ENCODE peak calls at places on chromosomes 11 and 22, in nine cellular contexts. X, F, C, Q, H, D, B, I and O are unnamed samples.

GRCh38 chr11:57358543-57358961 is 20.4 kb downstream of the P2RX3 start:
- DNase-seq in X (no peak), F (no peak), C (no peak), Q (no peak), H (no peak), D (no peak), B (no peak), I (no peak), O (no peak)

GRCh38 chr22:23168381-23169031 is 11.8 kb upstream of the BCR start:
- DNase-seq in X (no peak), F (no peak), C (no peak), Q (no peak), H (no peak), D (no peak), B (no peak), I (peak; percentile 39), O (no peak)

GRCh38 chr11:95268386-95268785 is 37.4 kb upstream of the SESN3 start:
- DNase-seq in X (no peak), F (no peak), C (no peak), Q (no peak), H (no peak), D (no peak), B (no peak), I (no peak), O (no peak)

GRCh38 chr11:113994077-113994954 is 19.4 kb downstream of the HTR3A start:
- DNase-seq in X (peak; percentile 50), F (no peak), C (peak; percentile 65), Q (peak; percentile 58), H (peak; percentile 64), D (no peak), B (peak; percentile 44), I (no peak), O (no peak)

GRCh38 chr11:30346068-30346688 is 23.3 kb downstream of the ARL14EP start:
- DNase-seq in X (no peak), F (no peak), C (no peak), Q (no peak), H (peak; percentile 86), D (no peak), B (no peak), I (no peak), O (no peak)

GRCh38 chr11:1356478-1356960 is 33.2 kb upstream of the BRSK2 start:
- DNase-seq in X (no peak), F (no peak), C (no peak), Q (no peak), H (no peak), D (no peak), B (no peak), I (no peak), O (no peak)

GRCh38 chr11:15234796-15235195 is 120.1 kb downstream of the INSC start:
- DNase-seq in X (no peak), F (no peak), C (no peak), Q (no peak), H (no peak), D (no peak), B (no peak), I (no peak), O (no peak)

GRCh38 chr11:7612661-7613393 is 60.5 kb downstream of the CYB5R2 start:
- DNase-seq in X (no peak), F (no peak), C (no peak), Q (no peak), H (peak; percentile 46), D (no peak), B (no peak), I (no peak), O (no peak)

GRCh38 chr11:120539681-120540369 is 28.3 kb downstream of the GRIK4 start:
- DNase-seq in X (no peak), F (no peak), C (no peak), Q (no peak), H (no peak), D (no peak), B (no peak), I (no peak), O (no peak)

GRCh38 chr11:44611687-44612437 is 46.4 kb downstream of the CD82 start:
- DNase-seq in X (no peak), F (no peak), C (peak; percentile 90), Q (peak; percentile 92), H (no peak), D (no peak), B (no peak), I (no peak), O (no peak)

GRCh38 chr22:48086246-48086645 is 1323.8 kb downstream of the TBC1D22A start:
- DNase-seq in X (no peak), F (no peak), C (peak; percentile 27), Q (no peak), H (no peak), D (no peak), B (no peak), I (no peak), O (no peak)
- H3K9me3 ChIP-seq in X (no peaks in the 10 kb centered on the region), F (no peaks in the 10 kb centered on the region), C (no peaks in the 10 kb centered on the region), Q (no peaks in the 10 kb centered on the region), H (no peaks in the 10 kb centered on the region), D (no peaks in the 10 kb centered on the region), B (no peaks in the 10 kb centered on the region), I (no peaks in the 10 kb centered on the region), O (no peaks in the 10 kb centered on the region)

GRCh38 chr11:86518211-86518610 is 143.5 kb downstream of the CCDC81 start:
- DNase-seq in X (no peak), F (no peak), C (no peak), Q (no peak), H (no peak), D (no peak), B (no peak), I (no peak), O (no peak)

GRCh38 chr11:86524603-86525352 is 147.6 kb downstream of the ME3 start:
- DNase-seq in X (no peak), F (no peak), C (no peak), Q (no peak), H (peak; percentile 59), D (no peak), B (no peak), I (no peak), O (no peak)

GRCh38 chr11:86519064-86519911 is 144.6 kb downstream of the CCDC81 start:
- DNase-seq in X (no peak), F (no peak), C (no peak), Q (no peak), H (peak; percentile 87), D (no peak), B (no peak), I (no peak), O (no peak)

DNA sequence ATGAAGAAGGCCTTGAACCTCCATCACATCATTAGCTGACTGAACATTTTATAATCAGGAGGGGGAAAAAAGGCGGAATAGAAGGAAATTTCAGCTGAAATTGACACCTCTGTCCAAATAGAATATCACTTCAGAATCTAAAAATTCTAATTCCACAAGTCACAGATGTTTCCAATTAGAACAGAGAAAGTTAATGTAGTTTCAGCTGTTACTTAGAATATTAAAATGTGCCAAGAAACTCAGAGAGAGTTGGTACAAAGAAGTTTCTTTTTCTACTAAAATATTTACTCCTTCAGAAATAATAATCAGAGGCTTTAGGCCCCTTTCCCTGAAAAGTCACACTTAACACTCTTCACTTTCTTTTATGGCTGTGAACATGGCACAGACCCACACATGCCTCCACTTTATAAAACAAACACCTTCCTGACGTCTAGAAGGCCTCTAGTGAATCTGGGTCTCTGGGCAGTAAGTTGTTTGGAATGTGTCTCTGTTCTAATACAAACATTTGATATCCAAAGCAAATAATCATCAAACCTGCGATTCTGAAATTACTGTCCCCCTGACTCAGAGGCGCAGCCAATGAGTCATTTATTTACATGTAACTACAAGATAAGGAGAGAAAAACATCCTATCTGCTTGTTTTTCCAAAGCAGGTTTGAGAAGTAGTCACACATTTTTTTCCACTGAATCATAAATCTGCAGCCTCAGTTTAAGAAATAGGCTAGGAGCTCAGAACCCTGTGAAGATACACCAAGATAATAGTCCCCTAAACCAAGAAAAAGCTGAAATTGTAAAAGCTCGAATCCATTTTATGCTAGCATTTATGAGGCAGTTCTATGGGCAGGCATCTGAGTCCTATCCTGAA is 148.4 kb downstream of the ME3 start:
- DNase-seq in X (no peak), F (no peak), C (no peak), Q (no peak), H (peak; percentile 87), D (no peak), B (no peak), I (no peak), O (no peak)
- H3K9me3 ChIP-seq in X (no peaks in the 10 kb centered on the region), F (no peaks in the 10 kb centered on the region), C (no peaks in the 10 kb centered on the region), Q (no peaks in the 10 kb centered on the region), H (no peaks in the 10 kb centered on the region), D (no peaks in the 10 kb centered on the region), B (peaks cover 9% of the 10 kb centered on the region), I (no peaks in the 10 kb centered on the region), O (no peaks in the 10 kb centered on the region)

GRCh38 chr22:32828561-32828960 is 27.1 kb downstream of the TIMP3 start:
- DNase-seq in X (no peak), F (no peak), C (no peak), Q (no peak), H (no peak), D (no peak), B (no peak), I (no peak), O (no peak)
- H3K9me3 ChIP-seq in X (no peaks in the 10 kb centered on the region), F (no peaks in the 10 kb centered on the region), C (no peaks in the 10 kb centered on the region), Q (no peaks in the 10 kb centered on the region), H (no peaks in the 10 kb centered on the region), D (no peaks in the 10 kb centered on the region), B (no peaks in the 10 kb centered on the region), I (no peaks in the 10 kb centered on the region), O (no peaks in the 10 kb centered on the region)

GRCh38 chr11:17369094-17369493 is 17.5 kb downstream of the NCR3LG1 start:
- DNase-seq in X (no peak), F (no peak), C (no peak), Q (no peak), H (no peak), D (no peak), B (no peak), I (no peak), O (no peak)
- H3K9me3 ChIP-seq in X (peaks cover 52% of the 10 kb centered on the region), F (peaks cover 13% of the 10 kb centered on the region), C (peaks cover 35% of the 10 kb centered on the region), Q (peaks cover 23% of the 10 kb centered on the region), H (peaks cover 55% of the 10 kb centered on the region), D (peaks cover 38% of the 10 kb centered on the region), B (peaks cover 44% of the 10 kb centered on the region), I (peaks cover 25% of the 10 kb centered on the region), O (peaks cover 48% of the 10 kb centered on the region)

DNA sequence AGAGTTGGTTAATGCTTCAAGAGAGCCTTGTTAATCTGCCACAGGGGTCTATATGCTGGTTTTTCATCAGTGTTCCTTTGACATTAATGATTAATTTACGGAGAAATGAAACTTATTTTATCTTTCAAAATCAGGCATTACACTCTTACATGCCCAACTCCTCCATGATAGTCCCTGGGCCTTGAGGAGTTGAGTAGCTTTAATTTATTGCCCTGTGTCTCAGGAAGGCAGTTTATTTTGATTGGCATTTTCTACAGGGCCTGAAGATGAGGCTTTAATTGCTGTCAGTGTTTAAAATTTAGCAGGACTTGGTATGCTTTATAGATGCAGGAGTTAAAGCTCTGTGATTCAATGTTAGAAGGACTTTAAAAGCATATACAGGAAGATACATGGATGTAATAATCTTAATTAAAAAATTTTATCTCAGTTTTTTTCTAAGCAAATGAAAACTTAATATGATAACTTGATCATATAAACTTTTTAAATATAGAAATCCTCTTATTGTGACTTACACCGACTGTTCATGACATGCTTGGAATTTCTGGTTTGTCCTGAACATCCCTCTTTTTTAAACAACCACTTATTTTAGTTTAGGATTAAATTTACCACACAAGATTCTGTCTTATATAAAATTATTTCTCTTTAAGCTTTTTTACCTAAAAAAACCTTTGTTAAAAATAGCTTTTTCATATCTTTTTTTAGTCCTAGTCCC is 12.2 kb downstream of the GLYAT start:
- DNase-seq in X (no peak), F (no peak), C (no peak), Q (no peak), H (no peak), D (no peak), B (no peak), I (no peak), O (no peak)
- H3K9me3 ChIP-seq in X (peaks cover 13% of the 10 kb centered on the region), F (no peaks in the 10 kb centered on the region), C (no peaks in the 10 kb centered on the region), Q (no peaks in the 10 kb centered on the region), H (no peaks in the 10 kb centered on the region), D (no peaks in the 10 kb centered on the region), B (no peaks in the 10 kb centered on the region), I (no peaks in the 10 kb centered on the region), O (no peaks in the 10 kb centered on the region)